ENCODE peak calls at places on chromosomes 7 and 10, in four cellular contexts. K is fibroblast of lung, L is psoas muscle, J is ovary. I is an unnamed sample.
A peak's percentile ranks its signal among the peaks of the same experiment; 100 is the strongest.

GRCh38 chr7:114930107-114930521 is 8.2 kb downstream of the MDFIC start:
- DNase-seq in K (no peak), L (no peak), J (no peak), I (no peak)

GRCh38 chr7:134724606-134725005 is 54.8 kb upstream of the CALD1 start:
- DNase-seq in K (peak; percentile 40), L (no peak), J (no peak), I (no peak)

GRCh38 chr10:93072225-93072712 is 1.4 kb upstream of the CYP26A1 start:
- DNase-seq in K (no peak), L (no peak), J (no peak), I (no peak)

GRCh38 chr10:110873951-110874350 is 2.2 kb downstream of the PDCD4 start:
- DNase-seq in K (no peak), L (no peak), J (no peak), I (no peak)

GRCh38 chr10:89540550-89540949 is 5.2 kb upstream of the SLC16A12 start:
- DNase-seq in K (peak; percentile 80), L (no peak), J (no peak), I (no peak)

GRCh38 chr7:27165655-27166474 is 528 bp upstream of the HOXA9 start:
- DNase-seq in K (no peak), L (peak; percentile 15), J (no peak), I (no peak)

GRCh38 chr7:138871065-138871464 is 73.1 kb upstream of the ATP6V0A4 start:
- DNase-seq in K (no peak), L (no peak), J (no peak), I (no peak)

GRCh38 chr7:42673951-42674350 is 237.9 kb downstream of the C7orf25 start:
- DNase-seq in K (no peak), L (no peak), J (no peak), I (no peak)

GRCh38 chr7:27144799-27145166 is 1.3 kb upstream of the HOXA5 start:
- DNase-seq in K (no peak), L (no peak), J (no peak), I (no peak)

GRCh38 chr10:98444314-98445006 is 2.3 kb downstream of the HPS1 start:
- DNase-seq in K (no peak), L (no peak), J (no peak), I (no peak)

GRCh38 chr10:67977246-67977645 is 92.8 kb downstream of the SIRT1 start:
- DNase-seq in K (no peak), L (no peak), J (no peak), I (no peak)

GRCh38 chr7:130334274-130334673 is 10.3 kb upstream of the CPA5 start:
- DNase-seq in K (no peak), L (no peak), J (no peak), I (no peak)

GRCh38 chr7:19118896-19119301 is 1.5 kb upstream of the TWIST1 start:
- DNase-seq in K (no peak), L (no peak), J (no peak), I (no peak)

GRCh38 chr10:28714401-28715053 is 37.2 kb downstream of the BAMBI start:
- DNase-seq in K (peak; percentile 27), L (no peak), J (no peak), I (no peak)

GRCh38 chr7:47367369-47367768 is 214.5 kb downstream of the TNS3 start:
- DNase-seq in K (no peak), L (no peak), J (no peak), I (no peak)

GRCh38 chr10:110647136-110647430 is 2.9 kb downstream of the RBM20 start:
- DNase-seq in K (no peak), L (no peak), J (no peak), I (no peak)

GRCh38 chr10:28281726-28282325 is 21.0 kb downstream of the MPP7 start:
- DNase-seq in K (no peak), L (no peak), J (no peak), I (no peak)

GRCh38 chr7:157089100-157089510 is 49.6 kb upstream of the UBE3C start:
- DNase-seq in K (no peak), L (no peak), J (no peak), I (no peak)

GRCh38 chr10:14378387-14378960 is 47.8 kb upstream of the FRMD4A start:
- DNase-seq in K (no peak), L (no peak), J (no peak), I (no peak)

GRCh38 chr10:26438534-26439269 is 561 bp downstream of the APBB1IP start:
- DNase-seq in K (peak; percentile 30), L (peak; percentile 53), J (no peak), I (no peak)

GRCh38 chr10:21172774-21173432 is 275.8 kb upstream of the NEBL start:
- DNase-seq in K (peak; percentile 8), L (peak; percentile 15), J (no peak), I (peak; percentile 43)

GRCh38 chr10:8628351-8628750 is 573.9 kb downstream of the GATA3 start:
- DNase-seq in K (no peak), L (no peak), J (no peak), I (no peak)

GRCh38 chr10:13827418-13827817 is 240.7 kb downstream of the PRPF18 start:
- DNase-seq in K (peak; percentile 72), L (no peak), J (no peak), I (no peak)

GRCh38 chr10:89853796-89854195 is 152.4 kb downstream of the KIF20B start:
- DNase-seq in K (no peak), L (no peak), J (no peak), I (no peak)

GRCh38 chr7:43108255-43109011 is 4.0 kb upstream of the HECW1 start:
- DNase-seq in K (peak; percentile 37), L (peak; percentile 31), J (peak; percentile 23), I (peak; percentile 59)

GRCh38 chr7:2928613-2929311 is 84.7 kb upstream of the GNA12 start:
- DNase-seq in K (no peak), L (no peak), J (peak; percentile 23), I (no peak)

GRCh38 chr7:119594956-119595355 is 678.0 kb upstream of the KCND2 start:
- DNase-seq in K (no peak), L (no peak), J (no peak), I (no peak)

GRCh38 chr7:30225863-30226361 is 58.5 kb upstream of the ZNRF2 start:
- DNase-seq in K (peak; percentile 86), L (peak; percentile 67), J (peak; percentile 41), I (peak; percentile 85)

GRCh38 chr7:30222519-30223213 is 61.7 kb upstream of the ZNRF2 start:
- DNase-seq in K (no peak), L (no peak), J (no peak), I (no peak)

GRCh38 chr7:30224511-30225031 is 59.8 kb upstream of the ZNRF2 start:
- DNase-seq in K (peak; percentile 96), L (no peak), J (no peak), I (no peak)

GRCh38 chr7:30231271-30231670 is 53.1 kb upstream of the ZNRF2 start:
- DNase-seq in K (no peak), L (no peak), J (no peak), I (no peak)

GRCh38 chr7:30226593-30227268 is 57.7 kb upstream of the ZNRF2 start:
- DNase-seq in K (no peak), L (no peak), J (no peak), I (no peak)
- TF ChIP-seq CTCF in K (no peak), L (no peak), J (no peak), I (no peak)

GRCh38 chr10:69415951-69416350 is 767 bp downstream of the TACR2 start:
- DNase-seq in K (no peak), L (no peak), J (peak; percentile 4), I (no peak)

GRCh38 chr10:69418052-69418752 is 1.5 kb upstream of the TACR2 start:
- DNase-seq in K (no peak), L (no peak), J (no peak), I (no peak)

GRCh38 chr10:69419096-69419760 is 2.5 kb upstream of the TACR2 start:
- DNase-seq in K (no peak), L (no peak), J (no peak), I (no peak)

GRCh38 chr10:69416695-69417094 is at the start of gene TACR2:
- DNase-seq in K (no peak), L (no peak), J (no peak), I (no peak)

GRCh38 chr10:69417542-69417941 is 824 bp upstream of the TACR2 start:
- DNase-seq in K (no peak), L (no peak), J (no peak), I (no peak)
- H3K27ac ChIP-seq in K (no peak overlapping the region), L (no peak overlapping the region), J (no peak overlapping the region), I (no peak overlapping the region)

DNA sequence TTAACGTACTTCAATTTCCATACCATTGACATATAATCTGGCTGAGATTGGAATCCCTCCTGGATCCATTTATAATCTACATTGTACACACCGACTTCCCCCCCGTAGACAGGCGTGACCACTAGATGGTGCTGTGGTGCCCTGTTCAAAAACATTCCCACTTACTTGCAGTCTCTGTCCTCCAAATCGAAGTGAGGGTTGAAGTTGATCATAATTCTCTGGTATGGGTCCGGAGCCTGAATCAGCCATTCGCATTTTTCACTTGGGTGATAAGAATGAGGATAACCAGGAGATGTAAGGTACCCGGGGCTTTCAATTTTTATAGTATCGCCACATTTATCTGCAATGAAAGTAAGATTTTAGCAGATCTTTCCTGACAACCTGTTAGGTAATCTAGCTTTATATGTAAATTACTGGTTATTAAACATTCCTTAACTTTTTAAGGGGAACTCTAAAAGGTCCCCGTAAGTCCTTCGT is 3.9 kb downstream of the NRP1 start:
- DNase-seq in K (peak; percentile 86), L (peak; percentile 82), J (peak; percentile 85), I (peak; percentile 73)
- H3K4me3 ChIP-seq in K (peak overlapping the region; percentile 96), L (peak overlapping the region; percentile 84), J (peak overlapping the region; percentile 69), I (peak overlapping the region; percentile 74)

GRCh38 chr7:4244041-4244440 is 438.1 kb upstream of the FOXK1 start:
- DNase-seq in K (no peak), L (no peak), J (no peak), I (no peak)

GRCh38 chr7:4242706-4243105 is 439.4 kb upstream of the FOXK1 start:
- DNase-seq in K (no peak), L (no peak), J (no peak), I (no peak)

GRCh38 chr7:4239991-4240812 is 441.9 kb upstream of the FOXK1 start:
- DNase-seq in K (no peak), L (no peak), J (no peak), I (no peak)

GRCh38 chr7:4240813-4241612 is 441.1 kb upstream of the FOXK1 start:
- DNase-seq in K (no peak), L (no peak), J (no peak), I (no peak)

DNA sequence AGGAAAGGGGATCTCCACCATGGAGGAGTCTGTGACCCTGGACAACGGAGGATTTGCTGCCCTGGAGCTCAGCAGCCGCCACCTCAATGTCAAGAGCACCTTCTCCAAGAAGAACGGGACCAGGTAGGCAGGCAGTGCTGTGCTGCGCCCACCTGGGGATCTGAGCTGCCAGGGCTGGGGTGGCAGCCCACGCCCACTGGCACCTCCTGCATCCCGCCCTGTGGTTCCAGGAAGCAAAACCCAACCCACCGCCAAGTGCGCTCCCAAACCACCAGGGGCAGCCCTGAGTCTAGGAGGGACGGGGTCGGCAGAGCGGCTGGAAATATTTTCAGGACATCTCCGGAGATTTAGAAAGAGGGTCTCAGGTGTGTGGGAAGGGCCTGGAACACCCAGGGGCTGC is 440.3 kb upstream of the FOXK1 start:
- DNase-seq in K (no peak), L (no peak), J (no peak), I (no peak)
- TF ChIP-seq CTCF in K (no peak), L (no peak), J (no peak), I (no peak)